ENCODE peak calls at places on chromosome 1, in nine cellular contexts. M, S, F, T, E, K, J, A and N are unnamed samples.

GRCh38 chr1:219567341-219567947 is 45.5 kb downstream of the ZC3H11B start:
- DNase-seq in M (peak), S (no peak), F (no peak), T (peak), E (no peak), K (no peak), J (no peak), A (no peak), N (peak)

GRCh38 chr1:98523256-98523655 is 138.3 kb upstream of the SNX7 start:
- DNase-seq in M (peak), S (no peak), F (no peak), T (no peak), E (no peak), K (no peak), J (no peak), A (no peak), N (no peak)

GRCh38 chr1:18200136-18200717 is 92.6 kb downstream of the IGSF21 start:
- DNase-seq in M (no peak), S (no peak), F (no peak), T (no peak), E (no peak), K (no peak), J (peak), A (no peak), N (no peak)

GRCh38 chr1:116020668-116021272 is 44.5 kb downstream of the SLC22A15 start:
- DNase-seq in M (peak), S (peak), F (peak), T (peak), E (peak), K (peak), J (peak), A (peak), N (peak)

GRCh38 chr1:31795801-31796621 is 19.8 kb downstream of the SPOCD1 start:
- DNase-seq in M (peak), S (peak), F (no peak), T (peak), E (no peak), K (no peak), J (no peak), A (peak), N (peak)

GRCh38 chr1:71930526-71930925 is 351.8 kb downstream of the NEGR1 start:
- DNase-seq in M (no peak), S (no peak), F (no peak), T (no peak), E (no peak), K (no peak), J (no peak), A (no peak), N (no peak)

GRCh38 chr1:159993911-159994310 is 37.9 kb downstream of the PIGM start:
- DNase-seq in M (no peak), S (no peak), F (peak), T (no peak), E (no peak), K (no peak), J (no peak), A (no peak), N (no peak)

GRCh38 chr1:206551985-206552325 is 44.6 kb downstream of the RASSF5 start:
- DNase-seq in M (no peak), S (no peak), F (no peak), T (no peak), E (no peak), K (peak), J (no peak), A (no peak), N (no peak)

GRCh38 chr1:37498872-37499617 is 15.5 kb downstream of the MEAF6 start:
- DNase-seq in M (no peak), S (peak), F (peak), T (no peak), E (no peak), K (no peak), J (no peak), A (no peak), N (peak)

GRCh38 chr1:1574721-1575537 is at the start of gene SSU72:
- DNase-seq in M (peak), S (peak), F (peak), T (peak), E (peak), K (peak), J (peak), A (peak), N (peak)

GRCh38 chr1:53804791-53805505 is 33.1 kb downstream of the NDC1 start:
- DNase-seq in M (no peak), S (no peak), F (no peak), T (peak), E (no peak), K (no peak), J (no peak), A (no peak), N (no peak)

GRCh38 chr1:65020774-65021173 is 54.4 kb upstream of the JAK1 start:
- DNase-seq in M (no peak), S (no peak), F (no peak), T (no peak), E (no peak), K (no peak), J (no peak), A (no peak), N (peak)

GRCh38 chr1:179550753-179551682 is 24.7 kb downstream of the NPHS2 start:
- DNase-seq in M (peak), S (no peak), F (no peak), T (peak), E (no peak), K (no peak), J (no peak), A (no peak), N (no peak)

GRCh38 chr1:178530037-178530402 is 17.1 kb downstream of the TEX35 start:
- DNase-seq in M (peak), S (no peak), F (peak), T (peak), E (no peak), K (no peak), J (peak), A (peak), N (peak)

GRCh38 chr1:18419123-18419844 is 61.4 kb upstream of the KLHDC7A start:
- DNase-seq in M (no peak), S (no peak), F (no peak), T (no peak), E (no peak), K (no peak), J (no peak), A (no peak), N (no peak)

GRCh38 chr1:222995620-222996306 is 147.3 kb downstream of the TLR5 start:
- DNase-seq in M (no peak), S (no peak), F (no peak), T (no peak), E (no peak), K (no peak), J (no peak), A (no peak), N (no peak)

GRCh38 chr1:39418223-39418622 is 73.2 kb upstream of the BMP8A start:
- DNase-seq in M (peak), S (no peak), F (no peak), T (no peak), E (no peak), K (no peak), J (no peak), A (no peak), N (peak)

GRCh38 chr1:104706631-104707147 is 957.0 kb downstream of the AMY1C start:
- DNase-seq in M (no peak), S (no peak), F (no peak), T (no peak), E (no peak), K (no peak), J (no peak), A (no peak), N (no peak)

GRCh38 chr1:170634819-170635410 is 29.0 kb upstream of the PRRX1 start:
- DNase-seq in M (no peak), S (no peak), F (no peak), T (no peak), E (no peak), K (no peak), J (no peak), A (no peak), N (no peak)

GRCh38 chr1:26045712-26046312 is at the start of gene SLC30A2:
- DNase-seq in M (no peak), S (no peak), F (peak), T (no peak), E (no peak), K (no peak), J (peak), A (no peak), N (no peak)

GRCh38 chr1:2982615-2983318 is 38.5 kb upstream of the ACTRT2 start:
- DNase-seq in M (no peak), S (no peak), F (no peak), T (no peak), E (no peak), K (no peak), J (no peak), A (peak), N (no peak)

GRCh38 chr1:83942914-83943313 is 56.0 kb downstream of the TTLL7 start:
- DNase-seq in M (peak), S (no peak), F (no peak), T (no peak), E (no peak), K (no peak), J (no peak), A (no peak), N (no peak)

GRCh38 chr1:89065077-89065868 is at the start of gene GBP1:
- DNase-seq in M (peak), S (no peak), F (no peak), T (peak), E (no peak), K (no peak), J (no peak), A (no peak), N (peak)

GRCh38 chr1:228804640-228805413 is 69.5 kb downstream of the RHOU start:
- DNase-seq in M (no peak), S (no peak), F (no peak), T (no peak), E (no peak), K (no peak), J (peak), A (no peak), N (peak)

GRCh38 chr1:93967276-93967675 is 58.0 kb upstream of the GCLM start:
- DNase-seq in M (no peak), S (no peak), F (peak), T (no peak), E (no peak), K (no peak), J (no peak), A (no peak), N (no peak)

GRCh38 chr1:200526709-200527612 is 93.6 kb downstream of the KIF14 start:
- DNase-seq in M (no peak), S (no peak), F (no peak), T (no peak), E (no peak), K (no peak), J (peak), A (no peak), N (no peak)

GRCh38 chr1:31396633-31397351 is 16.2 kb upstream of the SERINC2 start:
- DNase-seq in M (peak), S (no peak), F (no peak), T (peak), E (no peak), K (no peak), J (no peak), A (no peak), N (peak)

GRCh38 chr1:207088161-207088560 is 499 bp upstream of the C4BPB start:
- DNase-seq in M (no peak), S (no peak), F (no peak), T (peak), E (no peak), K (no peak), J (no peak), A (no peak), N (peak)

GRCh38 chr1:200388791-200389190 is 21.0 kb downstream of the ZNF281 start:
- DNase-seq in M (no peak), S (no peak), F (no peak), T (no peak), E (no peak), K (no peak), J (peak), A (no peak), N (no peak)

GRCh38 chr1:30908446-30908885 is at the start of gene SDC3:
- DNase-seq in M (no peak), S (no peak), F (peak), T (no peak), E (no peak), K (no peak), J (no peak), A (peak), N (peak)

GRCh38 chr1:226635456-226635941 is 86.9 kb downstream of the STUM start:
- DNase-seq in M (no peak), S (peak), F (no peak), T (no peak), E (no peak), K (peak), J (peak), A (peak), N (no peak)

GRCh38 chr1:192907545-192908243 is 98.9 kb downstream of the RGS2 start:
- DNase-seq in M (peak), S (no peak), F (no peak), T (no peak), E (no peak), K (no peak), J (no peak), A (no peak), N (peak)
- H3K4me3 ChIP-seq in M (no peak), S (no peak), F (no peak), T (no peak), E (no peak), K (no peak), J (no peak), A (no peak), N (no peak)

DNA sequence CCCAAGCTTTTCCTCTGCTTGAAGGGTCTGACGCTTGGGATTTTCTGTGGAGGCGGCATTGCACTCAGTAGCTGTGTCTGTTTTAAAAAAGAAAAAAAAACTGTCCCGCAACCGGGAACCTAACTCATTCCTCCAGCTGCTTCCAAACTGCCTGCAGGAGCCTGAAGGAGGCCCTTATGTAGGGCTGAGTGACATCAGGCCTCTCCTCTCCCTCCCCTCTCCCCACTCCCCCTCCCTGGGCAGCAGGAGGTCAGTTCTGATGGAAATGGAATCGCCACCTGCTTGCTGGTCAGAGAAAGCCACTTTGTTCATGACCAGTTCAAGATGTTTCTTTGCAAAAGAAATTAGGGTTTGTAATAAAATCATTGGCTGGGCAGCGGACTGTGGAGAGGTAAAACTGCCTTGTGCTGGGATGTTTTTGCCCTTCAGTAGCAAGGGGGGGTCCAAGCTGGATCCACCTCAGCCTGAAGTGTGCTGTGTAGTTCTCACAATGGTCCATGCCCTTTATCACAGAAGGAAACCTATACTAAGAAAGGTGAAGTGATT is at the start of gene MAP1LC3C:
- DNase-seq in M (no peak), S (no peak), F (no peak), T (no peak), E (no peak), K (no peak), J (peak), A (no peak), N (peak)
- H3K4me3 ChIP-seq in M (peak), S (peak), F (no peak), T (no peak), E (peak), K (no peak), J (peak), A (peak), N (peak)

DNA sequence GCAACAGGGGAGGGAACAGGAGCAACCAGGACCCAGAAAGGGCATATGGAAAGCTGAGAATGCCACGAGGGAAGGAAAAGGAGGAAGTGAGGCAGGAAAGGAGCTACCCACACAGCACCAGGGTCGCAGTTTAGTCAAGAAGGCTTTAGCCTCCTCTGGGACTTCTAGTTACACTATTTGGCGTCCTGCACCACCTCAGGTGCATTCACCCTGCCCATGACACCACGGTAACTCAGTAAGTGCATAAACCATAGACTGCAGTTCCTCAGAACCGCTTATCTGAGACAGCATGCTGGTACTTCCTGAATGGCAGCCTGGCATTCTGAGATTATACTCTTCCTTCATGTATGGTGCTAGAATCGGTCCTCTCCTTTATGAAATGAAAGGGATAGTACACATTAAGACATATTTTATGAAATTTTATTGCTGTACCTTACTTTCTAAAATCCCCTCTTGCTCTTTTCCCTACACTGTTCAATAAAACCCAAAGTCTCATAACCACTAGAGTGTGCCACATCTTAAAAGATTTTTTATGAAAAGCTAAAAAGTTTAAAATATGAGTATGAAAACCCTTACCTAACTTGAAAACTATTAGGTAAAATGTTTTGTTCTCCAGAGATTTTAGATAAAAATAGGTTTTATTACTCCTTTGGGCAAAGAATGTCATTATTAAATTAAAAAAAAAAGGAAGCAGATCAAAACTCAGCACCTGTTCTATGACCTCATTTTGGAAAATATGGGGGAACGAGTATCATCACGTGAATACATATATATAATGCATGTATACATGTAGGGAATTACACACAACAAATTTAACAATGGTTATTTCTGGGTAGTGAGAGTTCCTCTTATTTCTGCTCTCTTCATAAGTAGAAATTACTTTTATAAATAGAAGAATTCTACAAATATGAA is 67.3 kb downstream of the VAV3 start:
- DNase-seq in M (no peak), S (no peak), F (no peak), T (no peak), E (no peak), K (no peak), J (no peak), A (no peak), N (no peak)
- H3K4me3 ChIP-seq in M (no peak), S (no peak), F (no peak), T (no peak), E (no peak), K (peak), J (no peak), A (no peak), N (no peak)

DNA sequence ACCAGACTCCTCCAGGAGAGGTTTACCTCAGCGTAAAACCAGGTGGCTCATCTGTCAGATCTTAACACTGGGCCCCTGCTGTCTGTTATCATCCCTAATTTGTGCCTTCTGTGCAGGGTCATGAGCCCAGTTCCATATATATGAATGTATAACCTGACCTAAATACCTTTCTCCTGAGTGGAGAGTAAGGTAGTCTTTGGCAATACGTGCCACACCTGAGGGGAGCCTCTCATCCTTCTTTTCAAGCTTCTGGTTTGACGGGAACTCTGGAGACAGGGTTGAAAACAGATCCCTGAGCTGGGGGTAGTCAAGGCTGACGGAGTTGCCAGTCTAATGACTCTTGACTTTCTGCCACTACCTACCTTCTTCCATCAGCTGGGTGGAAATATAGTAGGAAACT is 4.1 kb downstream of the SFT2D2 start:
- DNase-seq in M (no peak), S (no peak), F (no peak), T (no peak), E (no peak), K (no peak), J (no peak), A (no peak), N (no peak)
- H3K4me3 ChIP-seq in M (no peak), S (no peak), F (no peak), T (no peak), E (no peak), K (no peak), J (no peak), A (no peak), N (no peak)

DNA sequence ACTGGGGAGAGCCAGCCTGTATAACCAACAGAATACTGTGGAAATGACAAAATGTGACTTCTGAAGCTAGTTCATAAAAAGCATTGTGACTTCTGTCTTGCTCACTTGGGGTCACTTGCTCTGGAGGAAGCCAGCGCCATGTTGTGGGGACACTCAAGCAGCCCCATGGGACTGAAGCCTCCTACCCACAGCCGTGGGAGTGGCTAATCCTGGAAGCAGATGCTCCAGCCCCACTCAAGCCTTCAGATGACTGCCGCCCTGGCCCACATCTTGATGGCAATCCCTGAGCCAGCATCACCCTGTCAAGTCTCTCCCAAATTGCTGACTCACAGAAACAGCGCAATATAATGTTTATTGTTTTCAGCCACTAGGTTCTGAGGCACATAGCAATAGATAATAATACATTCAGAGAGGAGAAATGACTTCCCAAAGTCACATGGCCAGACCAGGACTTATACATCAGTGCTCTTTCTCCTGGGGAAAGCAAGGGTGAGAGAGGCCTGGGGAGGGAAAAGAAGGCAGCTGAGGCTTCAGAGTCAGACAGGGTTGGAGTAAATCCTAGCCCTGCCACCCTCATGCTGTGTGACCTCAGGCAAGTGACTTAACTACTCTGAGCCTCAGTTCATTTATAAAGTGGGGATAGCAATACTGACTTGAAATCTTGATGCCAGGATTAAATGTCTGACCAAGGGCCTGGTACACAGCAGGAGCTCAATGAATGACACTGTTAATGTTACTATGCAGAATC is 5.0 kb upstream of the TNFRSF8 start:
- DNase-seq in M (no peak), S (no peak), F (no peak), T (no peak), E (no peak), K (no peak), J (no peak), A (no peak), N (no peak)
- H3K4me3 ChIP-seq in M (no peak), S (no peak), F (no peak), T (no peak), E (no peak), K (no peak), J (no peak), A (no peak), N (no peak)

GRCh38 chr1:210372931-210373627 is 44.4 kb downstream of the HHAT start:
- DNase-seq in M (no peak), S (no peak), F (no peak), T (no peak), E (no peak), K (no peak), J (peak), A (no peak), N (no peak)
- H3K4me3 ChIP-seq in M (no peak), S (no peak), F (no peak), T (no peak), E (no peak), K (no peak), J (no peak), A (no peak), N (no peak)

GRCh38 chr1:247760456-247760855 is at the start of gene OR1C1:
- DNase-seq in M (no peak), S (no peak), F (no peak), T (no peak), E (no peak), K (no peak), J (no peak), A (no peak), N (no peak)
- H3K4me3 ChIP-seq in M (no peak), S (no peak), F (no peak), T (no peak), E (no peak), K (no peak), J (no peak), A (no peak), N (no peak)

GRCh38 chr1:75129660-75130311 is 4.4 kb upstream of the LHX8 start:
- DNase-seq in M (no peak), S (no peak), F (no peak), T (no peak), E (no peak), K (no peak), J (peak), A (no peak), N (no peak)
- H3K4me3 ChIP-seq in M (no peak), S (no peak), F (no peak), T (no peak), E (no peak), K (no peak), J (peak), A (no peak), N (peak)

GRCh38 chr1:6495540-6496359 is 4.3 kb upstream of the PLEKHG5 start:
- DNase-seq in M (no peak), S (no peak), F (no peak), T (no peak), E (no peak), K (peak), J (peak), A (no peak), N (no peak)
- H3K4me3 ChIP-seq in M (no peak), S (no peak), F (no peak), T (no peak), E (peak), K (no peak), J (no peak), A (no peak), N (peak)